ENCODE peak calls at places on chromosomes 6 and 20, in six cellular contexts. D is CD8-positive, alpha-beta T cell; R is choroid plexus epithelial cell; X is transverse colon; J is kidney epithelial cell; G is hepatocyte. L is an unnamed sample.

GRCh38 chr20:41619360-41620115 is 1.4 kb upstream of the CHD6 start:
- DNase-seq in D (no peak), R (peak; percentile 55), X (no peak), J (no peak), G (no peak), L (no peak)

GRCh38 chr6:35602133-35602946 is 86.4 kb downstream of the FKBP5 start:
- DNase-seq in D (no peak), R (peak; percentile 82), X (no peak), J (peak; percentile 47), G (peak; percentile 39), L (peak; percentile 70)

GRCh38 chr6:2589171-2589661 is 161.5 kb downstream of the MYLK4 start:
- DNase-seq in D (no peak), R (no peak), X (peak; percentile 21), J (no peak), G (peak; percentile 81), L (no peak)

GRCh38 chr20:3741846-3742458 is 9.5 kb downstream of the HSPA12B start:
- DNase-seq in D (no peak), R (no peak), X (no peak), J (no peak), G (no peak), L (no peak)

GRCh38 chr6:128303870-128304269 is 216.5 kb downstream of the PTPRK start:
- DNase-seq in D (no peak), R (peak; percentile 10), X (no peak), J (no peak), G (no peak), L (peak; percentile 52)

GRCh38 chr20:33362898-33363297 is 38.4 kb downstream of the CDK5RAP1 start:
- DNase-seq in D (no peak), R (peak; percentile 7), X (no peak), J (no peak), G (no peak), L (no peak)

GRCh38 chr6:125102901-125103300 is 50.7 kb upstream of the TPD52L1 start:
- DNase-seq in D (no peak), R (peak; percentile 89), X (no peak), J (peak; percentile 70), G (no peak), L (no peak)

GRCh38 chr6:143058987-143059386 is 1.7 kb upstream of the AIG1 start:
- DNase-seq in D (no peak), R (no peak), X (no peak), J (no peak), G (no peak), L (peak; percentile 9)

GRCh38 chr20:16265334-16265733 is 307.9 kb downstream of the KIF16B start:
- DNase-seq in D (no peak), R (no peak), X (no peak), J (no peak), G (no peak), L (no peak)

GRCh38 chr6:99741092-99741491 is 134.5 kb downstream of the PRDM13 start:
- DNase-seq in D (no peak), R (no peak), X (no peak), J (no peak), G (no peak), L (no peak)

GRCh38 chr6:170464524-170464979 is 88.6 kb downstream of the PSMB1 start:
- DNase-seq in D (no peak), R (no peak), X (no peak), J (no peak), G (no peak), L (no peak)

GRCh38 chr6:116741571-116741970 is 23.9 kb downstream of the FAM162B start:
- DNase-seq in D (no peak), R (no peak), X (no peak), J (no peak), G (no peak), L (no peak)

DNA sequence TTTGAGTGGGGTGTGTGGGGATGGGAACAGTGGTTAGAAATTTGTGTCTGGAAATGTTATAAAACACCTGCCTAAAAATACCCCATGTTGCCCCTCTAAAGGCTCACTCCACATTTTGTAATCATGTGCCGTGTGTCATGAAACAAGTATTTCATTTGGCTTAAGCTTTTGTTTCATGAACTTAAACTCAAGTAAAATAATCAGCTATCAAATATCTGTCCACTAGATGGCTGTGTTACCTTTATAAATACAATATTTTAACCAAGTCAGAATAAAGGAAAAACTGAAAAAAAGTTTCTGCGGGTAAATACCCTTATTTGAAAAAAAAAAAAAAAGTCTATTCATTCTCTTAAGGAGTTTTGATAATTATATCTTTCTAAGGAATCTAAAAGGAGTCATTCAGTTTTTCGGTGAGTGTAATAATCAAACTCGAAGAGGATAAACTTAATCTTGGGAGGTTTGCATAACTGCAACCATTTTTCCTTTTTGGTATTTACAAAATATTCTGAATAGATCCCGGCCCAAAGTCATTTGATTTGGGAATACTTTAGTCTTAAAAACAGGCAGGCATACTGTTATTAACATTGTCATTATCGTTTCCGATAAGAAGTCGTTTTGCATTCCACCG is 29.9 kb upstream of the MTRF1L start:
- DNase-seq in D (no peak), R (peak; percentile 86), X (no peak), J (no peak), G (peak; percentile 30), L (peak; percentile 39)
- TF ChIP-seq CTCF in D (no peak), R (peak; percentile 40), X (peak; percentile 39), J (peak; percentile 26), G (peak; percentile 64), L (no peak)

DNA sequence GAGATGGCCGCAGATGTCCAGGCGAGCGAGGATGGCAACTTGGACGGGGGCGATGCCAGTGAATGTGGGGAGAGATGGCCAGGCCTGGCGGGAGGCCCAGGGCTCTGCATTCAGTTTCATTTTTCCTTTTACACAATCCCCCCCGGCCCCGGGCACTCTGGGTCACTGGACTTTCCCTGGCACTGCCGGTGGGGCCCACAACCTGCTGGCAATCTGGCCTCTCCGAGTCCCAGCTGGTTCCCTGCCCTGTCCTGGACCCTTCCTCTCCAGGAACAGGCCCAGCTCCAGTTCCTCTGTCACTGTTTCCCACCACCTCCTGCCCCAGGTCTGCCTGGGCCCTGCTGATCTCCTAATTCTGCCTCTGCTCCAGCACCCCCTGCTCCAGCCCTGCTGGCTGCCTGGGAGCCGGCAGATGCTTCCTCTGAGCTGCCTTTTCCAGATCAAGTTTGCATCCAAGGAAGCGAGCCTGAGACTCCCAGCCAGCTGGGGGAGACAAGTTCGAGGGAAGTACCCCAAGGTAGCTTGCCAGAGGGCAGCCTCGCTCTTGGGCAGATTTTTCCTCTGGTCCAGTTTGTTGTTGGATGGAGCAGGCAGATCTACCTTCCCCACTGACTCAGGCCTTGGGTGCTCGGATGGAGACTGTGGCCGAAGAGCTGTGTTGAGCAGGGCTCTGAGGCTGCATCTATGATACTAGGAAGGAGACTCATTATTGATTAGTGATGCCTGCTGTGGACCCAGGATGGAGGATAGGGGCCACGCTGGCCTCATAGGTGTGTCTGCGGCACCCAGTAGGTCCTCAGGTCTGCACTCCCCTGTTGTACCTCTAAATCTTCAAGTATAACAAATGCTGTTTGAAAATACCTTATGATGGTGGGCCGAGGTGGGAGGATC is 83.2 kb downstream of the CEBPB start:
- DNase-seq in D (no peak), R (no peak), X (no peak), J (no peak), G (no peak), L (no peak)
- TF ChIP-seq CTCF in D (no peak), R (no peak), X (no peak), J (no peak), G (no peak), L (no peak)

GRCh38 chr6:156779206-156780116 is 2.3 kb downstream of the ARID1B start:
- DNase-seq in D (peak; percentile 51), R (no peak), X (peak; percentile 49), J (no peak), G (peak; percentile 65), L (peak; percentile 74)

GRCh38 chr6:156777577-156777865 is 343 bp downstream of the ARID1B start:
- DNase-seq in D (no peak), R (no peak), X (no peak), J (no peak), G (no peak), L (no peak)

GRCh38 chr6:156776841-156777576 is at the start of gene ARID1B:
- DNase-seq in D (peak; percentile 80), R (peak; percentile 88), X (peak; percentile 88), J (no peak), G (peak; percentile 88), L (peak; percentile 87)

GRCh38 chr6:156778615-156779205 is 1.5 kb downstream of the ARID1B start:
- DNase-seq in D (peak; percentile 51), R (peak; percentile 45), X (peak; percentile 65), J (no peak), G (peak; percentile 69), L (peak; percentile 75)

GRCh38 chr6:156777866-156778614 is 862 bp downstream of the ARID1B start:
- DNase-seq in D (peak; percentile 66), R (peak; percentile 55), X (peak; percentile 47), J (no peak), G (peak; percentile 76), L (peak; percentile 83)
- TF ChIP-seq CTCF in D (no peak), R (no peak), X (no peak), J (no peak), G (no peak), L (no peak)

GRCh38 chr6:45843848-45844521 is 171.7 kb downstream of the CLIC5 start:
- DNase-seq in D (no peak), R (no peak), X (no peak), J (no peak), G (no peak), L (no peak)

GRCh38 chr6:45838996-45839395 is 176.7 kb downstream of the CLIC5 start:
- DNase-seq in D (no peak), R (no peak), X (no peak), J (no peak), G (no peak), L (no peak)

GRCh38 chr6:45838486-45838885 is 177.2 kb downstream of the CLIC5 start:
- DNase-seq in D (no peak), R (no peak), X (no peak), J (no peak), G (no peak), L (peak; percentile 25)

GRCh38 chr6:45837541-45838200 is 178.0 kb downstream of the CLIC5 start:
- DNase-seq in D (no peak), R (no peak), X (no peak), J (no peak), G (no peak), L (no peak)

GRCh38 chr6:45841062-45841461 is 174.6 kb downstream of the CLIC5 start:
- DNase-seq in D (no peak), R (no peak), X (no peak), J (no peak), G (no peak), L (no peak)
- TF ChIP-seq CTCF in D (no peak), R (no peak), X (no peak), J (no peak), G (no peak), L (no peak)

DNA sequence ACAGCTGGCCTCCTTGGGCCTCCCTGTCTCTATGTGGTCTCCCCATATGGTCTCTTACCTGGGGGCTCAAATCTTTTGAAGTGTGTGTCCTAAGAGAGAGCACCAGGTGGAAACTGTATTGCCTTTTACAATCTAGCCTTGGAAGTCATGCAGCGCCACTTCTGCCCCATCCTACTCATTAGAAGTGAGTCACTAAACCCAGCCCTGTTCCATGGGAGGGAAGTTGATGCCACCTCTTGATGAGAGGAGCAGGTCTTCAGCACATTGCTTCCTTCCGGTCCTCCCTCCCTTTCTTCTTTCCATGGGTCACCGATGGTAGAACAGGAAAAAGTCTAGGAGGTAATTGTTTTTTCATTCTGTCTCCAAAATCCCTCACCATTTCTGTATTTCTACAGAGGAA is 156.3 kb downstream of the FOXA2 start:
- DNase-seq in D (no peak), R (no peak), X (no peak), J (no peak), G (no peak), L (no peak)
- TF ChIP-seq CTCF in D (no peak), R (no peak), X (no peak), J (no peak), G (no peak), L (no peak)

L was measured in NB4.